ENCODE peak calls at places on chromosomes 6 and 20, in ten cellular contexts. One of them, this sample, is unnamed.

GRCh38 chr20:14055127-14055742 is 59.9 kb downstream of the MACROD2 start:
- DNase-seq in effector CD8-positive, alpha-beta T cell: no peak
- DNase-seq in aorta: no peak
- DNase-seq in WERI-Rb-1: no peak
- DNase-seq in germinal center: peak; percentile 3
- DNase-seq in CD4-positive, CD25-positive, alpha-beta regulatory T cell: peak; percentile 65
- DNase-seq in NAMALWA: peak; percentile 72
- DNase-seq in uterus: peak; percentile 27
- DNase-seq in caudate nucleus: no peak
- DNase-seq in H54: no peak
- DNase-seq in this sample: peak; percentile 31

GRCh38 chr20:7151666-7152065 is 384.2 kb downstream of the BMP2 start:
- DNase-seq in effector CD8-positive, alpha-beta T cell: no peak
- DNase-seq in aorta: no peak
- DNase-seq in WERI-Rb-1: no peak
- DNase-seq in germinal center: no peak
- DNase-seq in CD4-positive, CD25-positive, alpha-beta regulatory T cell: no peak
- DNase-seq in NAMALWA: no peak
- DNase-seq in uterus: no peak
- DNase-seq in caudate nucleus: no peak
- DNase-seq in H54: no peak
- DNase-seq in this sample: no peak

GRCh38 chr20:24684954-24685691 is 215.7 kb downstream of the SYNDIG1 start:
- DNase-seq in effector CD8-positive, alpha-beta T cell: no peak
- DNase-seq in aorta: peak; percentile 68
- DNase-seq in WERI-Rb-1: no peak
- DNase-seq in germinal center: no peak
- DNase-seq in CD4-positive, CD25-positive, alpha-beta regulatory T cell: no peak
- DNase-seq in NAMALWA: no peak
- DNase-seq in uterus: no peak
- DNase-seq in caudate nucleus: no peak
- DNase-seq in H54: no peak
- DNase-seq in this sample: no peak

GRCh38 chr6:63817492-63818050 is 182.0 kb downstream of the PHF3 start:
- DNase-seq in effector CD8-positive, alpha-beta T cell: no peak
- DNase-seq in aorta: no peak
- DNase-seq in WERI-Rb-1: no peak
- DNase-seq in germinal center: no peak
- DNase-seq in CD4-positive, CD25-positive, alpha-beta regulatory T cell: no peak
- DNase-seq in NAMALWA: no peak
- DNase-seq in uterus: no peak
- DNase-seq in caudate nucleus: no peak
- DNase-seq in H54: no peak
- DNase-seq in this sample: no peak

GRCh38 chr6:150395388-150396009 is 26.7 kb downstream of the IYD start:
- DNase-seq in effector CD8-positive, alpha-beta T cell: no peak
- DNase-seq in aorta: no peak
- DNase-seq in WERI-Rb-1: peak; percentile 65
- DNase-seq in germinal center: peak; percentile 65
- DNase-seq in CD4-positive, CD25-positive, alpha-beta regulatory T cell: peak; percentile 37
- DNase-seq in NAMALWA: peak; percentile 86
- DNase-seq in uterus: no peak
- DNase-seq in caudate nucleus: peak; percentile 12
- DNase-seq in H54: peak; percentile 17
- DNase-seq in this sample: no peak

GRCh38 chr6:90383212-90383611 is 86.6 kb upstream of the BACH2 start:
- DNase-seq in effector CD8-positive, alpha-beta T cell: no peak
- DNase-seq in aorta: no peak
- DNase-seq in WERI-Rb-1: no peak
- DNase-seq in germinal center: peak; percentile 48
- DNase-seq in CD4-positive, CD25-positive, alpha-beta regulatory T cell: peak; percentile 72
- DNase-seq in NAMALWA: peak; percentile 89
- DNase-seq in uterus: no peak
- DNase-seq in caudate nucleus: no peak
- DNase-seq in H54: no peak
- DNase-seq in this sample: no peak

GRCh38 chr20:58389324-58389967 is 417 bp downstream of the VAPB start:
- DNase-seq in effector CD8-positive, alpha-beta T cell: no peak
- DNase-seq in aorta: peak; percentile 84
- DNase-seq in WERI-Rb-1: peak; percentile 24
- DNase-seq in germinal center: peak; percentile 29
- DNase-seq in CD4-positive, CD25-positive, alpha-beta regulatory T cell: peak; percentile 59
- DNase-seq in NAMALWA: peak; percentile 59
- DNase-seq in uterus: no peak
- DNase-seq in caudate nucleus: peak; percentile 56
- DNase-seq in H54: peak; percentile 20
- DNase-seq in this sample: no peak

GRCh38 chr6:75344455-75344854 is 59.9 kb upstream of the TMEM30A start:
- DNase-seq in effector CD8-positive, alpha-beta T cell: no peak
- DNase-seq in aorta: no peak
- DNase-seq in WERI-Rb-1: no peak
- DNase-seq in germinal center: no peak
- DNase-seq in CD4-positive, CD25-positive, alpha-beta regulatory T cell: no peak
- DNase-seq in NAMALWA: no peak
- DNase-seq in uterus: no peak
- DNase-seq in caudate nucleus: no peak
- DNase-seq in H54: no peak
- DNase-seq in this sample: no peak

GRCh38 chr6:113482771-113483170 is 374.4 kb upstream of the MARCKS start:
- DNase-seq in effector CD8-positive, alpha-beta T cell: no peak
- DNase-seq in aorta: no peak
- DNase-seq in WERI-Rb-1: no peak
- DNase-seq in germinal center: no peak
- DNase-seq in CD4-positive, CD25-positive, alpha-beta regulatory T cell: no peak
- DNase-seq in NAMALWA: no peak
- DNase-seq in uterus: no peak
- DNase-seq in caudate nucleus: no peak
- DNase-seq in H54: no peak
- DNase-seq in this sample: no peak

GRCh38 chr20:32569380-32570305 is 15.5 kb downstream of the NOL4L start:
- DNase-seq in effector CD8-positive, alpha-beta T cell: no peak
- DNase-seq in aorta: no peak
- DNase-seq in WERI-Rb-1: no peak
- DNase-seq in germinal center: no peak
- DNase-seq in CD4-positive, CD25-positive, alpha-beta regulatory T cell: no peak
- DNase-seq in NAMALWA: no peak
- DNase-seq in uterus: no peak
- DNase-seq in caudate nucleus: no peak
- DNase-seq in H54: no peak
- DNase-seq in this sample: no peak

GRCh38 chr20:41476013-41476441 is 109.4 kb upstream of the EMILIN3 start:
- DNase-seq in effector CD8-positive, alpha-beta T cell: no peak
- DNase-seq in aorta: no peak
- DNase-seq in WERI-Rb-1: no peak
- DNase-seq in germinal center: no peak
- DNase-seq in CD4-positive, CD25-positive, alpha-beta regulatory T cell: no peak
- DNase-seq in NAMALWA: no peak
- DNase-seq in uterus: no peak
- DNase-seq in caudate nucleus: no peak
- DNase-seq in H54: no peak
- DNase-seq in this sample: no peak